ENCODE peak calls at places on chromosomes 6 and 20, in six cellular contexts. S, W, X, J, V and T are unnamed samples.
A peak's percentile ranks its signal among the peaks of the same experiment; 100 is the strongest.

GRCh38 chr6:169864148-169865030 is 113.0 kb downstream of the ERMARD start:
- DNase-seq in S (no peak), W (peak; percentile 37), X (no peak), J (no peak), V (no peak), T (no peak)

GRCh38 chr20:58645277-58645968 is 5.7 kb upstream of the STX16 start:
- DNase-seq in S (no peak), W (peak; percentile 27), X (no peak), J (peak; percentile 56), V (no peak), T (no peak)

GRCh38 chr20:62935968-62936585 is 1.9 kb upstream of the GID8 start:
- DNase-seq in S (no peak), W (no peak), X (no peak), J (no peak), V (peak; percentile 72), T (peak; percentile 78)

GRCh38 chr20:57847104-57847503 is 137.3 kb upstream of the PMEPA1 start:
- DNase-seq in S (no peak), W (no peak), X (no peak), J (no peak), V (no peak), T (no peak)

GRCh38 chr6:158654498-158654897 is 4.6 kb downstream of the SYTL3 start:
- DNase-seq in S (no peak), W (no peak), X (peak; percentile 97), J (peak; percentile 94), V (peak; percentile 58), T (no peak)

GRCh38 chr6:102204336-102204735 is 810.8 kb downstream of the GRIK2 start:
- DNase-seq in S (no peak), W (no peak), X (no peak), J (no peak), V (peak; percentile 7), T (peak; percentile 47)

GRCh38 chr20:17556842-17557674 is 12.8 kb upstream of the DSTN start:
- DNase-seq in S (no peak), W (peak; percentile 45), X (no peak), J (peak; percentile 34), V (no peak), T (no peak)

GRCh38 chr20:45052698-45053440 is 48.1 kb downstream of the KCNS1 start:
- DNase-seq in S (no peak), W (no peak), X (peak; percentile 68), J (peak; percentile 81), V (no peak), T (no peak)

GRCh38 chr6:91438570-91438969 is 851.7 kb upstream of the MAP3K7 start:
- DNase-seq in S (no peak), W (no peak), X (peak; percentile 23), J (peak; percentile 84), V (no peak), T (no peak)

GRCh38 chr6:104952911-104953409 is 3.9 kb upstream of the LIN28B start:
- DNase-seq in S (peak; percentile 58), W (peak; percentile 77), X (peak; percentile 59), J (no peak), V (peak; percentile 45), T (peak; percentile 95)
- H3K23ac ChIP-seq in S (peak overlapping the region; percentile 55), W (no peak overlapping the region), X (no peak overlapping the region), J (no peak overlapping the region), V (no peak overlapping the region), T (no peak overlapping the region)

DNA sequence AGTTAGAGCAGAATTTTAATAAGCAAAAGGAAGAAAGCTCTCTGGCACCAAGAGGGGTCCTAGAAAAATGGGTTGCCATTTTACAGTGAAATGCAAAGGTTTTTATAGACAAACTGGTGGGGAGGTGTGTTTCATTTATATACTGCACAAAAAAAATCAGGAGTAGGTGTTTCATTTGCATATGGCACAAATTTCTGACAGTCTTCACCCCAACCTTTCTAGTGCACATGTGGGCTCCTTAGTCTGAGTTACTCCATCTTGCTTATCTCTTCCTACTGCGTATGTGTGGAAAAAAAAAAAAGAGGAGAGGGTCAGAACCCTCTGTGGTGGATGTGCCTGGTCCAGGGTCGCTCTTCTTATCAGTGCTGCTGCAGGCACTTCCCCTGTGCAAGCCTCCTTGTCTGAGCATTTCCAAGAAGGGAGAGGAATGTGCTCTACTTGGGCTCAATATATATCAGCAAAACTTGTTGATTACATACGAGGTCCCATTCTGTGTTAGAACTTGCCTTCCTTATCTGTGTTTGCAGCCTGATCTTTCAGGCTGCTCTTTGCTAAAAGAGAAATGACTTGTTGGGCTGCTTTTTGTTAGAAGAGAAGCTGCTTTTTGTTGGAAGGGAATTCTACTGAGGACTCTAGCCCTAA is 59.0 kb upstream of the MRAP2 start:
- DNase-seq in S (no peak), W (no peak), X (no peak), J (no peak), V (no peak), T (peak; percentile 13)
- H3K4me2 ChIP-seq in S (no peak overlapping the region), W (no peak overlapping the region), X (no peak overlapping the region), J (no peak overlapping the region), V (no peak overlapping the region), T (no peak overlapping the region)

DNA sequence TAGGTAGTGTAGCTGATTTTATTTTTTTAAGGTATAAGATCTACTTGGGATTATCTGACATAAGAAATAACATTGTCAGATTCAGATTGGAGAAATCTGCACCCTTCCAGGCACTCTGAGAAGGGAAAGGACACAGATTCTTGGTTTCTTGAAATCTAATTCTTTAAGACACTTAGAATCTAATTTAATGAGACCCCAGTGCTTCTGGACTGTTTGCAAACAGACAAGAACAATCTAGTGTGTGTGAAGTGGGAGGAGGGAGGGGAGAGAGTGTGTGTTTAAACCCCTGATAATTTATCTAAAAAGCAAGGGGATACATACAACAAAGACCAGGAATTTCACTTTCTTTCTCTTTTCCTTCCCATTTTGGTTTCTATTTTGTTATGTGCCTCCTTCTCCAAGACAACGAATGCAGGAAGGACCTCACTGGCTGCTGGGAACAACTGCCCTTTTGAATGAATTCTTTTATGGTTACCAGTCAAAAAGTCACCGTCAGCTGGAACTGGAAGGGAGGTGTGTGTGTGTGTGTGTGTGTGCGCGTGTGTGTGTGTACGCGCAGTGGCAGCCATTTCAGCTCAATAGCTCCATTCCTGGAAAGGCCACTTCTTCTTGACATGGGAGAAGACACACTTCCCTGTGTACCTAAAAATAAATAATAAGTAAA is 129.4 kb downstream of the BCAS1 start:
- DNase-seq in S (no peak), W (peak; percentile 28), X (peak; percentile 93), J (peak; percentile 94), V (peak; percentile 73), T (peak; percentile 75)
- H3K4me3 ChIP-seq in S (peak overlapping the region; percentile 56), W (no peak overlapping the region), X (no peak overlapping the region), J (peak overlapping the region; percentile 0), V (no peak overlapping the region), T (no peak overlapping the region)

GRCh38 chr20:61303675-61304074 is 51.6 kb downstream of the CDH4 start:
- DNase-seq in S (no peak), W (no peak), X (no peak), J (no peak), V (no peak), T (no peak)

GRCh38 chr20:61301995-61302525 is 50.0 kb downstream of the CDH4 start:
- DNase-seq in S (no peak), W (no peak), X (no peak), J (no peak), V (no peak), T (no peak)

GRCh38 chr20:61303217-61303616 is 51.2 kb downstream of the CDH4 start:
- DNase-seq in S (no peak), W (no peak), X (no peak), J (no peak), V (no peak), T (no peak)

GRCh38 chr20:61306935-61307475 is 54.9 kb downstream of the CDH4 start:
- DNase-seq in S (no peak), W (no peak), X (no peak), J (no peak), V (no peak), T (peak; percentile 19)

GRCh38 chr20:61304750-61305149 is 52.7 kb downstream of the CDH4 start:
- DNase-seq in S (no peak), W (no peak), X (no peak), J (no peak), V (no peak), T (no peak)
- H3K23ac ChIP-seq in S (peak overlapping the region; percentile 82), W (no peak overlapping the region), X (no peak overlapping the region), J (no peak overlapping the region), V (no peak overlapping the region), T (no peak overlapping the region)

DNA sequence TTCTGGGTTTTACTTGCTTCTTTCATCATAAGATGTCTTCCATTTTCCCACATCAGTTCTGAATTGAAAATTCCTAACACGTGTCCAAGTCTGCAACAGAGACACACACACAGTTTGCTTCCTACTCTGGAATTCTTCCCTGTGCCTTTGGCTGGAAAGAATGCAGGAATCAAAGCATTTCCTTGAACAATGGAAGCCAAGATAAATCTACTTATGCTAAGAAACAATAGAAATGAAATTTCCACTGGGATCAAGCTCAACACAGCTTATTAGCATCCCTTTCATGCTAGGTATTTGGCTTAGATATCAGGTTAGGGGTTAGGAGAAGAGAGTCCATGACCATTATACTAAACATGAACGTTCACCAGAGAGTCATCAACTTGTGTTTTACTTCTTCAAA is 101.1 kb upstream of the SCAF8 start:
- DNase-seq in S (no peak), W (no peak), X (no peak), J (no peak), V (no peak), T (peak; percentile 14)
- H3K4me2 ChIP-seq in S (no peak overlapping the region), W (no peak overlapping the region), X (no peak overlapping the region), J (no peak overlapping the region), V (no peak overlapping the region), T (no peak overlapping the region)